ENCODE peak calls at places on chromosome 3, in eight cellular contexts. P, D, Q, V, O, X, W and N are unnamed samples.

GRCh38 chr3:197516517-197516889 is 39.3 kb downstream of the BDH1 start:
- DNase-seq in W (peak; percentile 96), D (peak; percentile 97), X (peak; percentile 85), O (peak; percentile 82), P (peak; percentile 99), Q (no peak), V (no peak), N (no peak)

GRCh38 chr3:150371741-150372254 is 36.3 kb upstream of the TSC22D2 start:
- DNase-seq in V (peak; percentile 43), P (peak; percentile 100), Q (no peak), O (peak; percentile 100), D (peak; percentile 100), W (peak; percentile 91), X (peak; percentile 97), N (no peak)

GRCh38 chr3:20890124-20890523 is 704.1 kb upstream of the SGO1 start:
- DNase-seq in W (no peak), P (no peak), D (no peak), V (no peak), X (no peak), Q (no peak), O (no peak), N (no peak)

GRCh38 chr3:49112262-49112661 is 7.7 kb upstream of the QARS1 start:
- DNase-seq in O (no peak), D (no peak), W (no peak), P (no peak), X (no peak), Q (no peak), V (no peak), N (no peak)

GRCh38 chr3:137692803-137693431 is 71.2 kb upstream of the SOX14 start:
- DNase-seq in P (peak; percentile 18), X (peak; percentile 24), D (no peak), Q (no peak), W (peak; percentile 68), O (no peak), V (peak; percentile 75), N (no peak)

GRCh38 chr3:122322095-122323075 is 2.7 kb upstream of the CSTA start:
- DNase-seq in Q (no peak), W (no peak), D (no peak), V (no peak), P (no peak), O (no peak), X (no peak), N (no peak)

GRCh38 chr3:4166540-4166939 is 136.6 kb upstream of the SETMAR start:
- DNase-seq in V (no peak), D (no peak), P (no peak), W (no peak), O (no peak), Q (no peak), X (no peak), N (no peak)

GRCh38 chr3:19173945-19174344 is 25.6 kb downstream of the KCNH8 start:
- DNase-seq in W (no peak), P (no peak), D (no peak), X (no peak), O (no peak), Q (no peak), V (no peak), N (no peak)

GRCh38 chr3:174891524-174892203 is 32.5 kb downstream of the NAALADL2 start:
- DNase-seq in D (peak; percentile 28), O (peak; percentile 39), X (peak; percentile 29), P (peak; percentile 6), V (peak; percentile 1), Q (no peak), W (no peak), N (no peak)

GRCh38 chr3:172844428-172844827 is 93.9 kb downstream of the ECT2 start:
- DNase-seq in D (no peak), X (no peak), Q (no peak), O (no peak), V (peak; percentile 13), W (no peak), P (no peak), N (no peak)

GRCh38 chr3:139427283-139428060 is 38.0 kb upstream of the COPB2 start:
- DNase-seq in V (peak; percentile 87), Q (no peak), O (peak; percentile 91), P (peak; percentile 79), X (peak; percentile 60), W (peak; percentile 73), D (peak; percentile 85), N (no peak)

GRCh38 chr3:188286087-188286513 is 132.1 kb downstream of the LPP start:
- DNase-seq in Q (no peak), O (peak; percentile 98), D (peak; percentile 99), P (peak; percentile 97), W (no peak), V (no peak), X (peak; percentile 52), N (no peak)

GRCh38 chr3:118171236-118171852 is 863.3 kb downstream of the IGSF11 start:
- DNase-seq in W (no peak), D (no peak), O (no peak), Q (no peak), X (no peak), V (no peak), P (no peak), N (no peak)

GRCh38 chr3:42855547-42856380 is 19.9 kb downstream of the CYP8B1 start:
- DNase-seq in D (no peak), X (no peak), P (no peak), O (no peak), Q (no peak), W (no peak), V (no peak), N (no peak)

GRCh38 chr3:99647081-99647480 is 8.7 kb downstream of the COL8A1 start:
- DNase-seq in X (no peak), Q (no peak), W (no peak), P (peak; percentile 41), D (peak; percentile 92), O (peak; percentile 78), V (no peak), N (no peak)

GRCh38 chr3:66107855-66108254 is 69.1 kb upstream of the MAGI1 start:
- DNase-seq in X (no peak), V (no peak), W (no peak), D (peak; percentile 89), O (peak; percentile 84), P (no peak), Q (no peak), N (no peak)

GRCh38 chr3:163952499-163952898 is 1125.8 kb downstream of the SI start:
- DNase-seq in X (no peak), P (no peak), D (no peak), W (no peak), V (no peak), Q (no peak), O (no peak), N (no peak)

GRCh38 chr3:163951397-163951987 is 1126.8 kb downstream of the SI start:
- DNase-seq in Q (no peak), V (peak; percentile 15), X (no peak), W (no peak), P (peak; percentile 5), O (peak; percentile 8), D (no peak), N (no peak)

DNA sequence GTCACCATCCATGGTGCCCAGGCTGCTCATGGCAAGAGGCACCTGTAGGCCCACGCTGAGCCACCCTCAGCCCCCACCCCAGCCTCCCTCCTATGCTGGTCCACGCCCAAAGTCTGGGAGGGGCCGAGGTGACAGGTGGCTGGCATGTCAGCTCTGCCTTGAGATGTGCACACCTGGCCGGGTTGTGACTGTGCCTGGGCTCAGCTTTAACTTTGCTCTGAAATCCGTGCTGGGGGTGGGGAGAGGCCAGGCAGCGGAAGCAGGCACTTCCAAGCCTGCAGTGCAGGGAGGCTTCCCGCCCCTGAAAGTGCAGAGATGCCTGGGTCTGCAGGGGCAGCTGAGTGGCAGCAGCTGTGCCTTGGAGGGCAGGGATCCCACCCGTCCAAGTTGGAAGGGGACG is 1124.8 kb downstream of the SI start:
- DNase-seq in P (no peak), W (no peak), X (no peak), D (no peak), V (no peak), O (no peak), Q (no peak), N (no peak)
- TF ChIP-seq CTCF in P (no peak), W (no peak), X (no peak), D (no peak), V (no peak), O (no peak), Q (no peak), N (no peak)

DNA sequence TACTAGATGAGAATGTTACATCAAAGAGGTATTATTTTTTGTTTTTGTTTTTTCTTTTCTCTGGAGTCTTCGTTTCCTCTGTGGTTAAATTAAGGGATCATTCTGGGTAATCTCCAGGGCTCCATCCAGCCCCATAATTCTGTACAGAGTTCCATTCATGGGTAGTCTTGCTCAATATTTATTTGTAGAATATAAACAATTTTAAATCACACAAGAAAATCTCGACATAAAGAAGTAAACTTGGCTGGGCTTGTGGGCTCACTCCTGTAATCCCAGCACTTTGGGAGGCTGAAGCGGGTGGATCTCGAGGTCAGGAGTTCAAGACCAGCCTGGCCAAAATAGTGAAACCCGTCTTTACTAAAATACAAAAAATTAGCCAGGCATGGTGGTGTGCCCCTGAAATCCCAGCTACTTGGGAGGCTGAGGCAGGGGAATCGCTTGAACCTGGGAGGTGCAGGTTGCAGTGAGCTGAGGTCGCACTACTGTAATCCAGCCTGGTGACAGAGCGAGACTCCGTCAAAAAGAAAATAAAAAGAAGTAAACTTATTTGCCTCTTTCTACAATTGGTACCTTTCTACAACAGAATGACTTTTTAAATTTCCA is 166.8 kb upstream of the TGFBR2 start:
- DNase-seq in V (no peak), Q (no peak), D (no peak), W (no peak), X (no peak), P (no peak), O (no peak), N (no peak)
- TF ChIP-seq CTCF in V (no peak), Q (no peak), D (no peak), W (no peak), X (no peak), P (no peak), O (no peak), N (no peak)

DNA sequence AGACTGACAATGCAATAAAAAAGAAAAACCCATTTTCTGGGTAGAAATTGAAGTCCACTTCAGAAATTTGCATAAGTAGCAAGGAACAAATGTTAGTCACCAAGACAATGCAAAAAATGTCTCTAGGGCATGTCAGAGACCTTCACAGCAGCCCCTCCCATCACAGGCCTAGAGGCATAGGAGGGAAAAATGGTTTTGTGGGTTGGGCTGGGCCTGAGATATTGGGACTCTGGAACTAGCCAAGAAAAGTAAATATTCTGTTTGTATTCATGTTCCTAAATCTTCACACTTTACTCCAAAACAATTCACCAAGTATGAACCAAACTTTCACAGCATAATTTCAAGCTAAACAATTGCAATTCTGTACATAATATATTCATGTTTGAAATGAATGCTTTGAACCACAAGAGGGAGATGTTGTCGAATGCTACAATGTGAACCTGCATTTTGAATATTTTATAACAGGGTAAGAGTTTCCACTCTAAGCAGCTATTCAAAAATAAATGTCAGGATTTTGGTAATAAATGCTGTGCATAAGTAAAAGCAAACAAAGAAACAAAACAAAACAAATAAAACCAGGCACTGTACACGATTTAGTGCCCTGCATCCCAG is 429.2 kb downstream of the OTOL1 start:
- DNase-seq in P (no peak), V (no peak), O (peak; percentile 27), X (peak; percentile 16), W (no peak), D (peak; percentile 43), Q (no peak), N (no peak)
- TF ChIP-seq CTCF in P (no peak), V (no peak), O (peak; percentile 34), X (no peak), W (peak; percentile 14), D (no peak), Q (no peak), N (no peak)

DNA sequence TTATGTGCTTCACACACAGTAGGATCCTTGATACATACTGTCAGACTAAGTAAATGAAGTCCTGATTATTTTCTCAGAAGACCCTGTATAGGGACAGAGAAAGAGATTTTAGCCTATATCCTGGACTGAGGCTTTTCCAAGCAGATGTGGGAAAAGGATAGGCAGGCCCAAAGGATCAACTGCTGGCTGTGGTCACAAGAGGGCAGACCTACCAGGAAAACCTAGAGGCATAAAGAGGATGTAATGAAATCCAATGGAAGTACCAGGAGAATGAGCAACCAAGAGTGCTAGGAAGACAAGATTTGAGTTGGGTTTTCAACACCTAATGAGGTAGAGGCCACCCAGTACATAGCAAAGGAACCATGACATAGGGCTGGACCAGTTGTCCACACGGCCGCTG is 23.1 kb downstream of the DCLK3 start:
- DNase-seq in D (no peak), Q (no peak), X (peak; percentile 16), V (no peak), W (no peak), O (no peak), P (peak; percentile 19), N (no peak)
- TF ChIP-seq CTCF in D (peak; percentile 10), Q (no peak), X (peak; percentile 15), V (peak; percentile 35), W (no peak), O (peak; percentile 31), P (peak; percentile 27), N (no peak)